ENCODE peak calls at places on chromosomes 6 and 20, in seven cellular contexts. S is HepG2, D is Peyer's patch, P is GM23248, G is small intestine, Y is ovary, U is adipocyte. Q is an unnamed sample.

GRCh38 chr6:35568967-35569606 is 56.4 kb upstream of the TULP1 start:
- DNase-seq in S (peak; percentile 16), D (peak; percentile 77), P (peak; percentile 30), G (peak; percentile 58), Y (no peak), U (no peak), Q (peak; percentile 38)

GRCh38 chr20:56417911-56418310 is 5.9 kb downstream of the CASS4 start:
- DNase-seq in S (peak; percentile 53), D (no peak), P (peak; percentile 63), G (no peak), Y (no peak), U (no peak), Q (no peak)

GRCh38 chr20:31706607-31707257 is 15.9 kb downstream of the BCL2L1 start:
- DNase-seq in S (peak; percentile 97), D (no peak), P (no peak), G (no peak), Y (no peak), U (no peak), Q (peak; percentile 84)

GRCh38 chr20:32945710-32946221 is 58.5 kb downstream of the SUN5 start:
- DNase-seq in S (peak; percentile 55), D (no peak), P (peak; percentile 52), G (peak; percentile 26), Y (no peak), U (peak; percentile 60), Q (no peak)

GRCh38 chr6:134686071-134686470 is 263.8 kb downstream of the ALDH8A1 start:
- DNase-seq in S (no peak), D (no peak), P (peak; percentile 77), G (no peak), Y (no peak), U (no peak), Q (no peak)

GRCh38 chr6:77633471-77633870 is 19.4 kb upstream of the MEI4 start:
- DNase-seq in S (no peak), D (no peak), P (no peak), G (no peak), Y (no peak), U (peak; percentile 8), Q (no peak)

GRCh38 chr6:42404494-42404893 is 47.2 kb downstream of the TRERF1 start:
- DNase-seq in S (no peak), D (no peak), P (peak; percentile 85), G (peak; percentile 87), Y (no peak), U (peak; percentile 77), Q (no peak)

GRCh38 chr6:56424542-56425083 is 177.2 kb upstream of the COL21A1 start:
- DNase-seq in S (no peak), D (no peak), P (no peak), G (no peak), Y (no peak), U (no peak), Q (no peak)

GRCh38 chr6:11271228-11271627 is 38.8 kb upstream of the NEDD9 start:
- DNase-seq in S (no peak), D (no peak), P (no peak), G (no peak), Y (no peak), U (no peak), Q (no peak)

GRCh38 chr6:40891686-40892085 is 147.3 kb downstream of the UNC5CL start:
- DNase-seq in S (no peak), D (no peak), P (no peak), G (no peak), Y (no peak), U (no peak), Q (no peak)

GRCh38 chr6:166236586-166236985 is 68.9 kb upstream of the TBXT start:
- DNase-seq in S (no peak), D (no peak), P (no peak), G (no peak), Y (no peak), U (no peak), Q (no peak)
- H3K27me3 ChIP-seq in S (peaks cover 59% of the 10 kb centered on the region), D (no peaks in the 10 kb centered on the region), P (peaks cover 38% of the 10 kb centered on the region), G (no peaks in the 10 kb centered on the region), Y (no peaks in the 10 kb centered on the region), U (peaks cover 24% of the 10 kb centered on the region), Q (peaks cover 2% of the 10 kb centered on the region)

DNA sequence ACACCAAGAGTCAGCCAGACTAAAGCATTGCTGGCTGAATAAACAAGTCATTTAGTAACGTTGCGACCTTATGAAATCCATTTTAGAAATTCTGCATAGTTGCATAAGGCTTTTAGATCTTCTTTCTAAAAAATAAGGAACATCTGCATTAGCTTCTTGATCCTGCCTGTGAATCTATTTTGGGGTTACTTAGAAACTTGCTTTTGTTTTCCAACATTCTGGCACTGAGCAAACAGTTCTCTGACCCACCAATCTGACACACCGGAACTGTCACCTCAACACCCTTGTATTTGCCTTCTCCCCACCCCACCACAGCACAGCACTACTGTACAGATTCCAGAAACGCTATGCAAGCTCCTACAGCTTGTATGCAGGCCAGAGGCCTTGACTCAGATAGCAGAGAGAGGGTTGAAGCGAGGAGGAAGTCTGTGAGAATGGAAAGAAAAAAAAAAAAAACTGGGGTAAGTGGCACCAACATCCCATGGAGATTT is 55.0 kb downstream of the KIF13A start:
- DNase-seq in S (peak; percentile 92), D (no peak), P (peak; percentile 98), G (no peak), Y (peak; percentile 25), U (peak; percentile 80), Q (peak; percentile 45)
- H3K4me1 ChIP-seq in S (peaks cover 68% of the 10 kb centered on the region), D (no peaks in the 10 kb centered on the region), P (peaks cover 54% of the 10 kb centered on the region), G (peaks cover 2% of the 10 kb centered on the region), Y (peaks cover 25% of the 10 kb centered on the region), U (peaks cover 76% of the 10 kb centered on the region), Q (peaks cover 17% of the 10 kb centered on the region)

GRCh38 chr6:162887981-162888689 is 160.4 kb downstream of the PACRG start:
- DNase-seq in S (no peak), D (no peak), P (no peak), G (peak; percentile 27), Y (no peak), U (no peak), Q (no peak)

DNA sequence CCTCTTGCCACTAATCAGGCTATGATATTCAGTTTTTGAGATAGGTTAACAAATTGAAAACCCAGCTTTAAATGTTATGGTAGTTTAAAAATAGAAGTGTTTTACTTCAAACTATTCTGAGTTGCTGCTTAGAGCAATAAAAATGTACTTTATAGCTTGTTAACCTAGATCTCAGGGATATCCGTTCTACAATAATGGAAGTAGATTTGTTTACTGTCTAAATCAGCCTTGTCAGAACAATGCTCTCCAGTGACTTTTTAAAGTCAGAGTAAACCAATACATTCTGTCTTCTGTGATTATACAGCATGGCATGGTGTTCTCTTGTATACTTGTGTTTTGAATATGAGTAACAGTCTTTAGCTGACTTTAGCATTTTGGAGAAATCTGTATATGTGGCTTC is 161.5 kb downstream of the PACRG start:
- DNase-seq in S (no peak), D (no peak), P (no peak), G (no peak), Y (no peak), U (no peak), Q (no peak)
- H3K4me3 ChIP-seq in S (no peak overlapping the region), D (no peak overlapping the region), P (no peak overlapping the region), G (no peak overlapping the region), Y (no peak overlapping the region), U (no peak overlapping the region), Q (no peak overlapping the region)

GRCh38 chr20:2701671-2702081 is 9.1 kb downstream of the EBF4 start:
- DNase-seq in S (no peak), D (no peak), P (no peak), G (no peak), Y (no peak), U (no peak), Q (peak; percentile 25)
- H3K27me3 ChIP-seq in S (peaks cover 84% of the 10 kb centered on the region), D (no peaks in the 10 kb centered on the region), P (peaks cover 26% of the 10 kb centered on the region), G (no peaks in the 10 kb centered on the region), Y (no peaks in the 10 kb centered on the region), U (peaks cover 81% of the 10 kb centered on the region), Q (no peaks in the 10 kb centered on the region)

GRCh38 chr20:57469418-57470211 is 55.3 kb downstream of the CTCFL start:
- DNase-seq in S (no peak), D (peak; percentile 13), P (no peak), G (no peak), Y (no peak), U (no peak), Q (no peak)
- H3K4me1 ChIP-seq in S (peaks cover 5% of the 10 kb centered on the region), D (peaks cover 12% of the 10 kb centered on the region), P (no peaks in the 10 kb centered on the region), G (no peaks in the 10 kb centered on the region), Y (peaks cover 4% of the 10 kb centered on the region), U (peaks cover 10% of the 10 kb centered on the region), Q (no peaks in the 10 kb centered on the region)

GRCh38 chr20:63830821-63831593 is at the start of gene ZBTB46:
- DNase-seq in S (no peak), D (peak; percentile 70), P (peak; percentile 75), G (peak; percentile 36), Y (peak; percentile 77), U (peak; percentile 84), Q (no peak)
- H3K4me3 ChIP-seq in S (peak within 1 kb of the TSS; percentile 78), D (peak within 1 kb of the TSS; percentile 72), P (peak within 1 kb of the TSS; percentile 71), G (peak within 1 kb of the TSS; percentile 70), Y (peak within 1 kb of the TSS; percentile 64), U (peak within 1 kb of the TSS; percentile 75), Q (peak within 1 kb of the TSS; percentile 48)

GRCh38 chr20:59525500-59526241 is 78.7 kb upstream of the PHACTR3 start:
- DNase-seq in S (peak; percentile 59), D (peak; percentile 65), P (peak; percentile 69), G (peak; percentile 31), Y (peak; percentile 28), U (peak; percentile 78), Q (peak; percentile 55)
- H3K27me3 ChIP-seq in S (peaks cover 22% of the 10 kb centered on the region), D (peaks cover 10% of the 10 kb centered on the region), P (peaks cover 14% of the 10 kb centered on the region), G (no peaks in the 10 kb centered on the region), Y (no peaks in the 10 kb centered on the region), U (peaks cover 65% of the 10 kb centered on the region), Q (peaks cover 9% of the 10 kb centered on the region)